ENCODE peak calls at places on chromosomes 3 and 15, in ten cellular contexts. Y is SW 1271, Z is left colon, T is OCI-LY7, V is iris pigment epithelial cell, X is GM03348, J is GM12865, K is aorta, G is NCI-H345, F is HEK293T. D is an unnamed sample.
A peak's percentile ranks its signal among the peaks of the same experiment; 100 is the strongest.

GRCh38 chr15:49468440-49468839 is 45.4 kb downstream of the FGF7 start:
- DNase-seq in Y (no peak), Z (no peak), T (no peak), V (peak; percentile 49), X (peak; percentile 40), J (no peak), K (no peak), G (no peak), F (no peak), D (no peak)

GRCh38 chr15:77966540-77967290 is 110.8 kb downstream of the TBC1D2B start:
- DNase-seq in Y (no peak), Z (no peak), T (peak; percentile 65), V (peak; percentile 55), X (peak; percentile 83), J (peak; percentile 57), K (no peak), G (peak; percentile 20), F (peak; percentile 60), D (no peak)

GRCh38 chr3:98596902-98597500 is 3.6 kb upstream of the CPOX start:
- DNase-seq in Y (no peak), Z (no peak), T (peak; percentile 67), V (peak; percentile 33), X (peak; percentile 41), J (peak; percentile 67), K (no peak), G (peak; percentile 10), F (no peak), D (no peak)

GRCh38 chr3:61617041-61617440 is 55.7 kb downstream of the PTPRG start:
- DNase-seq in Y (no peak), Z (no peak), T (no peak), V (no peak), X (peak; percentile 16), J (no peak), K (no peak), G (no peak), F (no peak), D (no peak)

GRCh38 chr15:77421370-77421700 is 647 bp downstream of the HMG20A start:
- DNase-seq in Y (no peak), Z (peak; percentile 35), T (peak; percentile 69), V (no peak), X (no peak), J (peak; percentile 48), K (no peak), G (no peak), F (no peak), D (no peak)

GRCh38 chr3:160477750-160478149 is 28.2 kb upstream of the TRIM59 start:
- DNase-seq in Y (no peak), Z (no peak), T (no peak), V (peak; percentile 29), X (peak; percentile 43), J (no peak), K (no peak), G (no peak), F (no peak), D (no peak)

GRCh38 chr15:44593042-44593736 is 56.2 kb downstream of the EIF3J start:
- DNase-seq in Y (no peak), Z (no peak), T (peak; percentile 59), V (no peak), X (peak; percentile 33), J (peak; percentile 30), K (no peak), G (no peak), F (no peak), D (no peak)

GRCh38 chr15:40366204-40367037 is 8.4 kb downstream of the DISP2 start:
- DNase-seq in Y (no peak), Z (no peak), T (no peak), V (no peak), X (no peak), J (no peak), K (no peak), G (no peak), F (no peak), D (no peak)

GRCh38 chr15:25408929-25409328 is 29.9 kb downstream of the UBE3A start:
- DNase-seq in Y (no peak), Z (no peak), T (no peak), V (no peak), X (no peak), J (no peak), K (no peak), G (no peak), F (no peak), D (no peak)

GRCh38 chr3:52090620-52091468 is 34.5 kb upstream of the DUSP7 start:
- DNase-seq in Y (no peak), Z (no peak), T (no peak), V (no peak), X (no peak), J (no peak), K (peak; percentile 70), G (no peak), F (no peak), D (peak; percentile 56)

GRCh38 chr3:89314454-89314853 is 207.0 kb downstream of the EPHA3 start:
- DNase-seq in Y (no peak), Z (no peak), T (peak; percentile 3), V (peak; percentile 26), X (peak; percentile 13), J (peak; percentile 1), K (no peak), G (no peak), F (peak; percentile 61), D (no peak)

GRCh38 chr3:15782429-15782828 is 15.3 kb downstream of the ANKRD28 start:
- DNase-seq in Y (no peak), Z (no peak), T (no peak), V (no peak), X (no peak), J (no peak), K (no peak), G (no peak), F (no peak), D (no peak)

GRCh38 chr3:195209836-195210551 is 61.0 kb downstream of the XXYLT1 start:
- DNase-seq in Y (no peak), Z (no peak), T (peak; percentile 27), V (peak; percentile 74), X (peak; percentile 75), J (no peak), K (peak; percentile 80), G (no peak), F (no peak), D (no peak)

GRCh38 chr15:58203537-58203936 is 65.4 kb downstream of the AQP9 start:
- DNase-seq in Y (no peak), Z (no peak), T (no peak), V (peak; percentile 97), X (peak; percentile 89), J (no peak), K (no peak), G (no peak), F (no peak), D (no peak)

GRCh38 chr15:87961851-87962816 is 294.4 kb downstream of the NTRK3 start:
- DNase-seq in Y (no peak), Z (no peak), T (no peak), V (no peak), X (peak; percentile 28), J (no peak), K (no peak), G (no peak), F (no peak), D (no peak)

GRCh38 chr3:57917611-57918010 is 90.6 kb upstream of the FLNB start:
- DNase-seq in Y (no peak), Z (no peak), T (no peak), V (no peak), X (no peak), J (no peak), K (no peak), G (no peak), F (no peak), D (no peak)

GRCh38 chr15:63623231-63623969 is 26.2 kb downstream of the FBXL22 start:
- DNase-seq in Y (no peak), Z (no peak), T (no peak), V (no peak), X (no peak), J (no peak), K (no peak), G (no peak), F (no peak), D (no peak)

GRCh38 chr3:139778884-139779283 is 101.1 kb upstream of the NMNAT3 start:
- DNase-seq in Y (no peak), Z (no peak), T (no peak), V (no peak), X (no peak), J (no peak), K (no peak), G (no peak), F (no peak), D (no peak)

GRCh38 chr3:44264146-44264545 is 22.5 kb downstream of the TOPAZ1 start:
- DNase-seq in Y (no peak), Z (no peak), T (no peak), V (no peak), X (no peak), J (no peak), K (no peak), G (no peak), F (no peak), D (no peak)

GRCh38 chr3:45187597-45188210 is 38.4 kb downstream of the TMEM158 start:
- DNase-seq in Y (no peak), Z (no peak), T (no peak), V (no peak), X (no peak), J (peak; percentile 50), K (no peak), G (no peak), F (no peak), D (no peak)

GRCh38 chr3:16090013-16090412 is 84.5 kb upstream of the GALNT15 start:
- DNase-seq in Y (no peak), Z (no peak), T (no peak), V (peak; percentile 98), X (peak; percentile 83), J (no peak), K (no peak), G (no peak), F (no peak), D (no peak)

GRCh38 chr3:123633530-123633929 is 48.7 kb upstream of the HACD2 start:
- DNase-seq in Y (no peak), Z (no peak), T (no peak), V (no peak), X (peak; percentile 54), J (no peak), K (no peak), G (no peak), F (no peak), D (no peak)

GRCh38 chr15:98025237-98025636 is 64.7 kb downstream of the ARRDC4 start:
- DNase-seq in Y (peak; percentile 8), Z (no peak), T (no peak), V (peak; percentile 40), X (peak; percentile 54), J (no peak), K (no peak), G (no peak), F (no peak), D (no peak)

D was measured in chondrocyte.